ENCODE peak calls at places on chromosome 21, in six cellular contexts. F, D, W, J, V and Q are unnamed samples.

GRCh38 chr21:23853796-23854379 is 1753.4 kb downstream of the MRPL39 start:
- DNase-seq in D (no peak), V (peak), J (peak), F (peak), W (no peak), Q (no peak)

GRCh38 chr21:31162827-31163226 is 124.6 kb upstream of the KRTAP19-8 start:
- DNase-seq in F (peak), J (no peak), V (no peak), W (peak), D (peak), Q (no peak)

GRCh38 chr21:27693376-27693775 is 726.5 kb upstream of the ADAMTS5 start:
- DNase-seq in J (no peak), W (no peak), D (peak), V (no peak), F (peak), Q (no peak)

GRCh38 chr21:45420623-45421041 is 15.7 kb downstream of the COL18A1 start:
- DNase-seq in V (no peak), F (peak), W (no peak), J (no peak), D (no peak), Q (no peak)

GRCh38 chr21:34807146-34807880 is 138.5 kb downstream of the CLIC6 start:
- DNase-seq in D (peak), F (peak), W (no peak), V (no peak), J (no peak), Q (peak)

GRCh38 chr21:44304846-44305245 is 5.0 kb downstream of the PFKL start:
- DNase-seq in V (peak), J (peak), D (peak), W (no peak), F (peak), Q (peak)

GRCh38 chr21:25639167-25639921 is at the start of gene JAM2:
- DNase-seq in D (peak), W (no peak), V (peak), F (peak), J (peak), Q (peak)

GRCh38 chr21:42559326-42559725 is 45.7 kb downstream of the SLC37A1 start:
- DNase-seq in D (no peak), F (no peak), V (no peak), W (no peak), J (no peak), Q (no peak)